ENCODE peak calls at places on chromosome 5, in five cellular contexts. J is GM12878, I is H1, G is SK-N-SH, D is K562. C is an unnamed sample.

GRCh38 chr5:145204741-145205140 is 630.4 kb downstream of the PRELID2 start:
- DNase-seq in G (no peak), D (no peak), J (no peak), I (no peak), C (no peak)

GRCh38 chr5:73494716-73495115 is 3.5 kb upstream of the BTF3 start:
- DNase-seq in D (no peak), J (no peak), G (no peak), I (no peak), C (no peak)

GRCh38 chr5:139565411-139566305 is 4.5 kb downstream of the UBE2D2 start:
- DNase-seq in I (no peak), J (peak; percentile 83), D (no peak), G (no peak), C (no peak)

GRCh38 chr5:177447066-177447610 is 524 bp downstream of the PRR7 start:
- DNase-seq in I (no peak), D (peak; percentile 80), G (peak; percentile 90), J (no peak), C (no peak)

GRCh38 chr5:56919942-56920662 is 10.7 kb downstream of the SETD9 start:
- DNase-seq in I (no peak), G (no peak), J (no peak), D (no peak), C (no peak)

GRCh38 chr5:137587952-137588351 is 88.8 kb upstream of the SPOCK1 start:
- DNase-seq in D (no peak), G (no peak), J (no peak), I (no peak), C (no peak)

GRCh38 chr5:145750194-145750593 is 84.9 kb downstream of the PRELID2 start:
- DNase-seq in J (no peak), I (no peak), G (no peak), D (no peak), C (no peak)

GRCh38 chr5:61734966-61735365 is 402.9 kb downstream of the ZSWIM6 start:
- DNase-seq in I (no peak), G (no peak), D (no peak), J (no peak), C (no peak)

GRCh38 chr5:74736759-74737158 is 30.2 kb downstream of the GFM2 start:
- DNase-seq in G (no peak), I (no peak), D (no peak), J (no peak), C (no peak)

GRCh38 chr5:103561670-103562069 is 919 bp downstream of the NUDT12 start:
- DNase-seq in D (peak; percentile 61), I (no peak), J (no peak), G (no peak), C (no peak)

GRCh38 chr5:132228241-132229035 is 785 bp upstream of the P4HA2 start:
- DNase-seq in J (no peak), D (no peak), G (no peak), I (no peak), C (no peak)

GRCh38 chr5:151267481-151268275 is 14.7 kb downstream of the GM2A start:
- DNase-seq in J (no peak), G (no peak), D (no peak), I (no peak), C (no peak)

GRCh38 chr5:219492-219891 is 1.4 kb downstream of the SDHA start:
- DNase-seq in I (no peak), D (peak; percentile 32), G (no peak), J (no peak), C (no peak)

GRCh38 chr5:143594913-143595818 is 191.7 kb upstream of the NR3C1 start:
- DNase-seq in D (no peak), G (no peak), I (no peak), J (no peak), C (peak; percentile 98)

GRCh38 chr5:3197699-3198098 is 397.9 kb upstream of the IRX1 start:
- DNase-seq in D (no peak), G (no peak), J (no peak), I (no peak), C (no peak)

GRCh38 chr5:124675921-124676846 is 70.3 kb downstream of the ZNF608 start:
- DNase-seq in G (no peak), I (no peak), D (no peak), J (no peak), C (peak; percentile 32)

DNA sequence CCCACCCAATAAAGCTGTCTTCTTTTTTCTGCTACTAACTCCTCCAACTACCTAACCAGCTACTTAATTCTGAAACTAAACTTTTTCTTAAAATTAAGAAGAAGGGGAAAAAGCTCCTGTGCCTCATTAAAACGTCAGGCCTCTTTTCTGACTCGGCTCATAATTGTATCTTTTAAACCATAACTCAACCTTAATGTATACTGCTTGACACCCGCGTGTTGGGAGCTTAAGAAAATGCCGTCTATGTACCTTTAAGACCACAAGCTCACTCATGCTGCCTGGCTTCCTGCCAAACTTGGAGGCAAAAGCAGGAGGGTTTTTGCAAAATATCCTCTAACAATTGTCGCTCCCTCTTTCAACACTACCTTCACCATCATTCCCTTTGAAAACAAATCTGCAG is 5.0 kb downstream of the EBF1 start:
- DNase-seq in I (no peak), D (peak; percentile 94), J (no peak), G (peak; percentile 57), C (peak; percentile 8)
- TF ChIP-seq GABPA in I (no peak), D (no peak), J (no peak), G (no peak), C (no peak)

GRCh38 chr5:9013147-9013546 is 532.7 kb downstream of the SEMA5A start:
- DNase-seq in G (no peak), D (no peak), J (no peak), I (no peak), C (no peak)

GRCh38 chr5:9009931-9010652 is 535.8 kb downstream of the SEMA5A start:
- DNase-seq in I (no peak), D (no peak), J (no peak), G (no peak), C (no peak)

GRCh38 chr5:9015250-9015936 is 530.5 kb downstream of the SEMA5A start:
- DNase-seq in G (no peak), I (no peak), J (no peak), D (no peak), C (no peak)

GRCh38 chr5:9020996-9021395 is 524.9 kb downstream of the SEMA5A start:
- DNase-seq in J (no peak), I (no peak), D (no peak), G (no peak), C (no peak)

GRCh38 chr5:9015937-9016270 is 530.0 kb downstream of the SEMA5A start:
- DNase-seq in D (no peak), G (no peak), I (no peak), J (no peak), C (no peak)
- H2AFZ ChIP-seq in D (no peak overlapping the region), G (peak overlapping the region; percentile 75), I (no peak overlapping the region), J (no peak overlapping the region), C (no peak overlapping the region)

GRCh38 chr5:91434348-91434747 is 51.2 kb upstream of the ARRDC3 start:
- DNase-seq in D (no peak), G (no peak), J (no peak), I (no peak), C (no peak)
- H3K4me2 ChIP-seq in D (no peak overlapping the region), G (no peak overlapping the region), J (no peak overlapping the region), I (no peak overlapping the region), C (no peak overlapping the region)

GRCh38 chr5:53667621-53668020 is 107.2 kb downstream of the NDUFS4 start:
- DNase-seq in I (no peak), G (no peak), J (no peak), D (no peak), C (no peak)
- TF ChIP-seq GABPA in I (no peak), G (no peak), J (no peak), D (no peak), C (no peak)

GRCh38 chr5:122863721-122864120 is 18.3 kb downstream of the SNX24 start:
- DNase-seq in G (no peak), I (no peak), J (no peak), D (no peak), C (no peak)
- H2AFZ ChIP-seq in G (no peak overlapping the region), I (no peak overlapping the region), J (no peak overlapping the region), D (peak overlapping the region; percentile 2), C (no peak overlapping the region)

DNA sequence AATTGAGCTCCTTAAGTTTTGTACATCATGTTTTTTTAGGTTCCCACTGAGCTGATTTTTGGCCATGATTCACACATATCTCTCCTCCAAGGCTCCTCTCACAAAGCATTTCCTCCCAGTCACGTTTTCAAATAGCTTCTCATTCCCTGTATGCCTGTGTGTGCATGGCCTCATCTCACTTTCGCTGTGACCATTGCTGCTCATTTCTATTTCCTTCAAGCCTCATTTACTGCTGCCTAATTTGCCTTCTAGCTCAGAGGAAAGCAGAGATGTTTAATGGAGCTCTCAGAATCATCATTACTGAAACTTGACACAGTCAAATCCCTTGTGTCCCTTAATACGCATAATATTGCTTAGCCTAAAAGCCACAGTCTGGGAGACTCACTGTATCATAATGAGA is 278.4 kb upstream of the PTGER4 start:
- DNase-seq in G (no peak), D (no peak), J (no peak), I (no peak), C (no peak)
- H3K4me2 ChIP-seq in G (no peak overlapping the region), D (no peak overlapping the region), J (no peak overlapping the region), I (no peak overlapping the region), C (no peak overlapping the region)

DNA sequence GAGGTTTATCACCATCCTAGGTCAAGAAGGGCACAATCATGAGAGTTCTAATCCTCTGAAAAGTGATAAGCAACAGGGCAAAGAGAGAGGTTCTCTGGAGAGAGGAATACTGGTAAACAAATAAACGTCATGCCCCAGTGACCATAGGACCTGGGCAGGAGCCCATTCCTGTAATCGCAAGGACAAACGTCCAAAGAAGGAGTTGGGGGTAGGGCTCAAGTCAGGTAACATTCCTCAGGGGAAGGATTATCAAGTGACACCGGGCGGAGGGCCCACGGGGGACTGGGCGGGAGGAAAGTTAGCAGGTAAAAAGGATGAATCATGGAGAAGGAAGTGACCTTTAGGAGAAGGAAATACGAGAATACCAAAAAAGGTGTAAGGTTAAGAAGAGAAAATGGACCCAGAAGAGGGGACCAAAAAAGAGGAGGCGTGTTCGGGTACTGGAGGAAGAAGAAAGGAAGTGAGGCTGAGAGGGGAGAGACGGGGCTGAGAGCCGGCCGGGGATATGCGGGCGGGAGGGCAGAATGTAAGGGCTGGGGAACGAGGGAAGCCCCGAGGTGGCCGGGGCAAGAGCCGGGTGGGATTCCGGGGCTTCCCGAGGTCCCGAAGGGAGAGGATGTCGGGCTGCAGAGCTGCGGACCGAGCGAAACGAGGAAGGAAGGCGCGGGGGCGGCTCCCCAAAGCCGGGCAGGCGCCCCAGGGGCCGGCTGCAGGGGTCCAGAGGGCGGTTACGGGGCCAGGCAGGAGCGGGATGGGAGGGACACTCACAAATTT is 583 bp downstream of the DIAPH1 start:
- DNase-seq in G (peak; percentile 50), D (peak; percentile 87), I (no peak), J (no peak), C (peak; percentile 63)
- TF ChIP-seq GABPA in G (peak; percentile 9), D (no peak), I (no peak), J (peak; percentile 75), C (peak; percentile 18)

C was measured in HepG2.